ENCODE peak calls at places on chromosomes 1 and 21, in seven cellular contexts. E, V, N, M, O, L and T are unnamed samples.

GRCh38 chr1:2050482-2050792 is 226 bp downstream of the PRKCZ start:
- DNase-seq in M (no peak), N (no peak), O (no peak), L (no peak), V (no peak), E (peak; percentile 46), T (no peak)

GRCh38 chr1:245622332-245623014 is 467.7 kb downstream of the KIF26B start:
- DNase-seq in N (no peak), O (no peak), E (no peak), L (no peak), M (no peak), V (no peak), T (no peak)

GRCh38 chr1:87833158-87833557 is 504.5 kb downstream of the LMO4 start:
- DNase-seq in L (no peak), O (no peak), V (no peak), M (no peak), E (no peak), N (peak; percentile 26), T (no peak)

GRCh38 chr21:35525443-35525842 is 476.3 kb upstream of the RUNX1 start:
- DNase-seq in L (no peak), N (no peak), O (no peak), M (no peak), E (no peak), V (no peak), T (no peak)

GRCh38 chr21:37200641-37201480 is 66.3 kb downstream of the VPS26C start:
- DNase-seq in V (no peak), L (no peak), M (no peak), O (no peak), E (no peak), N (no peak), T (no peak)

GRCh38 chr1:208985231-208985630 is 598.3 kb upstream of the CAMK1G start:
- DNase-seq in V (no peak), N (no peak), O (no peak), L (no peak), M (no peak), E (no peak), T (no peak)

GRCh38 chr1:4227986-4228385 is 327.9 kb upstream of the C1orf174 start:
- DNase-seq in N (no peak), V (no peak), O (no peak), M (no peak), L (no peak), E (no peak), T (no peak)

GRCh38 chr1:31669786-31670582 is 25.3 kb upstream of the PEF1 start:
- DNase-seq in L (peak; percentile 68), N (peak; percentile 83), O (no peak), V (peak; percentile 93), E (no peak), M (peak; percentile 85), T (peak; percentile 35)

GRCh38 chr1:2405588-2406295 is 6.6 kb downstream of the PEX10 start:
- DNase-seq in V (no peak), M (no peak), L (no peak), O (no peak), E (no peak), N (peak; percentile 9), T (no peak)

GRCh38 chr21:46005481-46005881 is 23.9 kb downstream of the COL6A1 start:
- DNase-seq in E (no peak), L (no peak), M (no peak), O (no peak), V (peak; percentile 40), N (peak; percentile 12), T (no peak)

GRCh38 chr1:4674117-4674516 is 19.7 kb downstream of the AJAP1 start:
- DNase-seq in L (no peak), N (no peak), O (no peak), E (no peak), V (no peak), M (no peak), T (no peak)

GRCh38 chr1:217650674-217651073 is 19.5 kb downstream of the SPATA17 start:
- DNase-seq in L (no peak), M (no peak), E (no peak), N (no peak), O (no peak), V (no peak), T (no peak)

GRCh38 chr1:169109561-169110134 is 3.2 kb downstream of the ATP1B1 start:
- DNase-seq in N (no peak), V (peak; percentile 75), E (no peak), M (peak; percentile 59), L (no peak), O (no peak), T (no peak)

GRCh38 chr1:76868916-76869315 is 1.6 kb downstream of the ST6GALNAC5 start:
- DNase-seq in E (no peak), V (no peak), L (peak; percentile 44), O (no peak), N (no peak), M (peak; percentile 44), T (no peak)

GRCh38 chr1:89523597-89524368 is 846 bp upstream of the LRRC8B start:
- DNase-seq in L (peak; percentile 67), N (no peak), E (peak; percentile 41), O (peak; percentile 48), M (peak; percentile 72), V (peak; percentile 45), T (peak; percentile 56)

GRCh38 chr1:225888289-225888897 is 553 bp downstream of the LEFTY1 start:
- DNase-seq in V (no peak), O (no peak), N (no peak), E (no peak), M (peak; percentile 29), L (no peak), T (no peak)

GRCh38 chr1:236904874-236905741 is 99.1 kb downstream of the MT1HL1 start:
- DNase-seq in O (no peak), L (no peak), V (no peak), E (no peak), N (no peak), M (no peak), T (no peak)

GRCh38 chr1:94755675-94756074 is 64.5 kb upstream of the SLC44A3 start:
- DNase-seq in L (no peak), N (no peak), M (no peak), V (no peak), O (no peak), E (no peak), T (no peak)

GRCh38 chr1:58727363-58727762 is 27.5 kb upstream of the MYSM1 start:
- DNase-seq in V (no peak), E (no peak), N (no peak), M (no peak), O (no peak), L (no peak), T (no peak)

GRCh38 chr1:59427155-59427554 is 130.3 kb downstream of the FGGY start:
- DNase-seq in M (no peak), L (no peak), V (peak; percentile 77), O (no peak), N (no peak), E (no peak), T (no peak)

GRCh38 chr1:82161651-82162238 is 361.0 kb downstream of the ADGRL2 start:
- DNase-seq in E (no peak), N (no peak), V (no peak), O (no peak), M (no peak), L (peak; percentile 16), T (no peak)

GRCh38 chr1:41783189-41783639 is 135.5 kb downstream of the HIVEP3 start:
- DNase-seq in V (no peak), O (peak; percentile 23), M (no peak), L (no peak), E (no peak), N (no peak), T (no peak)

GRCh38 chr1:189149547-189150375 is 1327.9 kb downstream of the BRINP3 start:
- DNase-seq in O (no peak), L (no peak), M (no peak), N (no peak), V (no peak), E (no peak), T (no peak)

GRCh38 chr21:31346256-31346821 is 2.3 kb upstream of the TIAM1 start:
- DNase-seq in L (no peak), E (no peak), N (no peak), M (no peak), O (no peak), V (no peak), T (no peak)

GRCh38 chr1:163772266-163772665 is 450.5 kb downstream of the NUF2 start:
- DNase-seq in M (no peak), N (no peak), V (no peak), E (no peak), L (no peak), O (no peak), T (no peak)

GRCh38 chr1:178470411-178470960 is 26.3 kb downstream of the CLEC20A start:
- DNase-seq in M (no peak), O (no peak), E (no peak), V (no peak), L (no peak), N (no peak), T (no peak)

GRCh38 chr1:86912501-86912900 is 1.4 kb downstream of the SELENOF start:
- DNase-seq in O (no peak), M (no peak), N (no peak), V (no peak), L (no peak), E (no peak), T (no peak)

GRCh38 chr1:6859415-6860343 is 74.4 kb downstream of the CAMTA1 start:
- DNase-seq in V (no peak), M (no peak), E (no peak), N (no peak), L (no peak), O (no peak), T (no peak)

GRCh38 chr21:22585558-22585957 is 1587.3 kb downstream of the NCAM2 start:
- DNase-seq in L (peak; percentile 11), V (no peak), O (no peak), N (no peak), E (no peak), M (no peak), T (no peak)

GRCh38 chr21:32603131-32603530 is 9.0 kb downstream of the CFAP298 start:
- DNase-seq in M (no peak), O (no peak), E (no peak), V (no peak), L (no peak), N (no peak), T (no peak)

GRCh38 chr1:85413169-85413568 is 51.8 kb downstream of the DDAH1 start:
- DNase-seq in O (no peak), E (no peak), N (no peak), V (no peak), L (no peak), M (no peak), T (no peak)

GRCh38 chr1:119595606-119596005 is 52.5 kb downstream of the ZNF697 start:
- DNase-seq in O (no peak), L (no peak), M (no peak), N (no peak), V (no peak), E (no peak), T (no peak)

GRCh38 chr1:3836421-3836820 is 20.6 kb downstream of the CEP104 start:
- DNase-seq in M (no peak), V (no peak), N (no peak), L (no peak), O (no peak), E (no peak), T (no peak)

GRCh38 chr1:213512316-213512715 is 461.3 kb downstream of the RPS6KC1 start:
- DNase-seq in O (no peak), M (no peak), V (no peak), E (no peak), N (no peak), L (no peak), T (no peak)

GRCh38 chr1:222546548-222547259 is 1.2 kb downstream of the HHIPL2 start:
- DNase-seq in V (no peak), L (peak; percentile 40), O (no peak), M (no peak), E (no peak), N (no peak), T (no peak)

GRCh38 chr1:156089704-156090103 is 7.4 kb upstream of the MEX3A start:
- DNase-seq in L (no peak), O (no peak), M (no peak), E (no peak), N (no peak), V (no peak), T (no peak)